ENCODE peak calls at places on chromosomes 5 and 9, in five cellular contexts. V is psoas muscle, C is trophoblast cell, H is SJSA1, J is neuronal stem cell. B is an unnamed sample.
A peak's percentile ranks its signal among the peaks of the same experiment; 100 is the strongest.

GRCh38 chr9:38182321-38182720 is 113.3 kb upstream of the SHB start:
- DNase-seq in V (no peak), C (no peak), H (no peak), J (no peak), B (no peak)

GRCh38 chr5:159034083-159034824 is 65.5 kb downstream of the EBF1 start:
- DNase-seq in V (no peak), C (no peak), H (peak; percentile 58), J (no peak), B (no peak)

GRCh38 chr5:103037673-103038455 is 82.1 kb downstream of the GIN1 start:
- DNase-seq in V (no peak), C (no peak), H (no peak), J (no peak), B (no peak)

GRCh38 chr5:83827111-83827541 is 106.5 kb upstream of the HAPLN1 start:
- DNase-seq in V (no peak), C (no peak), H (no peak), J (no peak), B (no peak)

GRCh38 chr5:23820764-23821471 is 313.5 kb downstream of the PRDM9 start:
- DNase-seq in V (no peak), C (peak; percentile 60), H (no peak), J (no peak), B (peak; percentile 22)

GRCh38 chr5:149406203-149406978 is 27.3 kb upstream of the IL17B start:
- DNase-seq in V (no peak), C (no peak), H (peak; percentile 96), J (no peak), B (no peak)

GRCh38 chr9:30630459-30630858 is 1754.0 kb upstream of the ACO1 start:
- DNase-seq in V (no peak), C (no peak), H (no peak), J (no peak), B (no peak)

GRCh38 chr9:20732118-20732517 is 48.1 kb downstream of the FOCAD start:
- DNase-seq in V (no peak), C (peak; percentile 18), H (peak; percentile 34), J (no peak), B (no peak)

GRCh38 chr5:157020508-157021213 is 38.3 kb downstream of the HAVCR1 start:
- DNase-seq in V (no peak), C (no peak), H (no peak), J (no peak), B (no peak)

GRCh38 chr5:73564018-73564417 is 1.4 kb downstream of the ANKRA2 start:
- DNase-seq in V (no peak), C (no peak), H (no peak), J (no peak), B (no peak)

GRCh38 chr5:68122439-68122906 is 93.1 kb upstream of the PIK3R1 start:
- DNase-seq in V (no peak), C (no peak), H (no peak), J (no peak), B (no peak)

GRCh38 chr5:9533096-9533495 is 12.8 kb downstream of the SEMA5A start:
- DNase-seq in V (no peak), C (no peak), H (no peak), J (no peak), B (no peak)

GRCh38 chr9:134538856-134539562 is 102.6 kb upstream of the COL5A1 start:
- DNase-seq in V (no peak), C (peak; percentile 89), H (no peak), J (no peak), B (no peak)

GRCh38 chr5:172559004-172559932 is 81.8 kb upstream of the NEURL1B start:
- DNase-seq in V (peak; percentile 48), C (peak; percentile 87), H (peak; percentile 59), J (no peak), B (no peak)

GRCh38 chr5:102049517-102049916 is 246.6 kb downstream of the SLCO4C1 start:
- DNase-seq in V (no peak), C (no peak), H (no peak), J (no peak), B (no peak)

GRCh38 chr9:126032135-126032534 is 285.0 kb downstream of the PBX3 start:
- DNase-seq in V (no peak), C (no peak), H (no peak), J (no peak), B (no peak)

GRCh38 chr5:91145233-91145620 is 237.9 kb downstream of the ARRDC3 start:
- DNase-seq in V (no peak), C (no peak), H (no peak), J (no peak), B (no peak)

GRCh38 chr9:34588671-34589370 is 703 bp downstream of the CNTFR start:
- DNase-seq in V (no peak), C (no peak), H (no peak), J (no peak), B (no peak)

GRCh38 chr9:95264954-95265615 is 52.4 kb downstream of the FANCC start:
- DNase-seq in V (no peak), C (peak; percentile 31), H (peak; percentile 47), J (no peak), B (no peak)

GRCh38 chr5:43589310-43589709 is 13.7 kb upstream of the NNT start:
- DNase-seq in V (no peak), C (no peak), H (no peak), J (no peak), B (no peak)

GRCh38 chr9:120928015-120928719 is 1.6 kb upstream of the TRAF1 start:
- DNase-seq in V (peak; percentile 40), C (peak; percentile 60), H (no peak), J (no peak), B (no peak)

GRCh38 chr9:14670718-14671117 is 22.5 kb downstream of the ZDHHC21 start:
- DNase-seq in V (no peak), C (no peak), H (no peak), J (no peak), B (no peak)

GRCh38 chr9:36877239-36877638 is 156.8 kb downstream of the PAX5 start:
- DNase-seq in V (no peak), C (no peak), H (no peak), J (no peak), B (no peak)

GRCh38 chr9:113649054-113649453 is 185.5 kb downstream of the RGS3 start:
- DNase-seq in V (peak; percentile 35), C (no peak), H (peak; percentile 23), J (no peak), B (no peak)

GRCh38 chr9:127109212-127109711 is 13.2 kb downstream of the ANGPTL2 start:
- DNase-seq in V (no peak), C (no peak), H (no peak), J (no peak), B (no peak)

GRCh38 chr5:52878671-52879070 is 91.0 kb downstream of the ITGA1 start:
- DNase-seq in V (no peak), C (no peak), H (peak; percentile 51), J (no peak), B (no peak)

GRCh38 chr9:114588150-114588663 is 638 bp downstream of the ATP6V1G1 start:
- DNase-seq in V (peak; percentile 31), C (no peak), H (no peak), J (no peak), B (no peak)

GRCh38 chr9:36728651-36729520 is 156.2 kb downstream of the MELK start:
- DNase-seq in V (peak; percentile 39), C (peak; percentile 93), H (peak; percentile 55), J (peak; percentile 84), B (peak; percentile 78)

GRCh38 chr9:121672213-121672612 is 20.8 kb downstream of the DAB2IP start:
- DNase-seq in V (no peak), C (peak; percentile 27), H (no peak), J (no peak), B (no peak)

GRCh38 chr5:14440223-14440597 is 141.4 kb upstream of the OTULINL start:
- DNase-seq in V (no peak), C (no peak), H (no peak), J (no peak), B (no peak)
- H3K4me1 ChIP-seq in V (peaks cover 12% of the 10 kb centered on the region), C (peaks cover 14% of the 10 kb centered on the region), H (peaks cover 56% of the 10 kb centered on the region), J (peaks cover 23% of the 10 kb centered on the region), B (no peaks in the 10 kb centered on the region)

GRCh38 chr5:14218897-14219573 is 75.9 kb downstream of the TRIO start:
- DNase-seq in V (no peak), C (peak; percentile 48), H (peak; percentile 56), J (no peak), B (no peak)
- H3K4me3 ChIP-seq in V (no peak overlapping the region), C (no peak overlapping the region), H (no peak overlapping the region), J (no peak overlapping the region), B (no peak overlapping the region)

GRCh38 chr5:119319401-119319800 is 36.4 kb upstream of the TNFAIP8 start:
- DNase-seq in V (no peak), C (no peak), H (no peak), J (no peak), B (no peak)
- H3K4me1 ChIP-seq in V (no peaks in the 10 kb centered on the region), C (peaks cover 15% of the 10 kb centered on the region), H (peaks cover 39% of the 10 kb centered on the region), J (peaks cover 9% of the 10 kb centered on the region), B (peaks cover 25% of the 10 kb centered on the region)

DNA sequence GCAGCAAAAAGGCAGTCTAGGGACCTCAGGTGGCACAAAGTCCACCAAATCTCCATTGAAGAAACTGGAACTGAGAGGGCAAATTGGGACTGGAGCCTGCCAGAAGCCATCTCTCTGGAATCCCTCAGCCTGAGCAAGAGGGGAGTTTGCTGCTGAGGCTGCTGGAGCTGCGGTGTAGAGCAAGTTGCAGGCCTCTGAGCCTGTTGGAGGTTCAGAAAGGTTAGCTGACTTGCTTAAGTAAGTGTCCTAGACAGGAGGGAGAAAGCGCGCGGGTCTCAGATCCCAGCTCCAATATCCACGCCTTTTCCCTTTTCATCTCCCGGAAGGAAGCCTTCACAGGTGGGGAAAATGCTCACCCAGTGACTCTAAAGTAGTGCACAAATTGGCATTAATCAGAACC is 1.4 kb upstream of the TGFBR1 start:
- DNase-seq in V (no peak), C (no peak), H (peak; percentile 3), J (no peak), B (no peak)
- H3K4me3 ChIP-seq in V (peak overlapping the region; percentile 86), C (no peak overlapping the region), H (no peak overlapping the region), J (no peak overlapping the region), B (no peak overlapping the region)